ENCODE peak calls at places on chromosomes 4 and X, in nine cellular contexts. E, B, I, Q, M, L, C, G and Z are unnamed samples.

GRCh38 chr4:123386608-123387007 is 10.0 kb upstream of the SPRY1 start:
- DNase-seq in G (no peak), L (no peak), B (no peak), Q (no peak), E (no peak), M (no peak), C (no peak), I (no peak), Z (no peak)

GRCh38 chr4:109703664-109704351 is 563 bp upstream of the CASP6 start:
- DNase-seq in E (no peak), Q (no peak), B (no peak), C (no peak), I (no peak), M (no peak), L (no peak), G (no peak), Z (no peak)

GRCh38 chr4:84495448-84496221 is 3.5 kb downstream of the NKX6-1 start:
- DNase-seq in G (no peak), Q (peak; percentile 27), M (no peak), B (peak; percentile 50), C (no peak), I (no peak), L (no peak), E (no peak), Z (no peak)

GRCh38 chrX:50903387-50904027 is 7.0 kb upstream of the BMP15 start:
- DNase-seq in M (peak; percentile 18), G (no peak), Q (peak; percentile 18), I (no peak), L (no peak), B (no peak), E (peak; percentile 59), C (no peak), Z (no peak)

GRCh38 chrX:7083468-7084396 is 63.8 kb upstream of the STS start:
- DNase-seq in I (no peak), M (peak; percentile 19), L (no peak), B (no peak), G (no peak), C (peak; percentile 38), Q (no peak), E (peak; percentile 59), Z (no peak)

GRCh38 chr4:104447346-104447745 is 47.3 kb downstream of the CXXC4 start:
- DNase-seq in L (no peak), I (no peak), B (no peak), E (no peak), M (no peak), G (no peak), Q (no peak), C (no peak), Z (no peak)

GRCh38 chr4:10524196-10524833 is 67.1 kb upstream of the ZNF518B start:
- DNase-seq in Q (no peak), E (no peak), G (no peak), I (no peak), L (no peak), M (peak; percentile 36), B (no peak), C (no peak), Z (no peak)

GRCh38 chr4:90187148-90187884 is 60.1 kb downstream of the CCSER1 start:
- DNase-seq in Q (no peak), E (no peak), C (no peak), I (no peak), G (no peak), L (no peak), B (no peak), M (no peak), Z (no peak)

GRCh38 chr4:2364654-2365053 is 53.8 kb downstream of the ZFYVE28 start:
- DNase-seq in C (peak; percentile 31), E (no peak), L (peak; percentile 73), Q (peak; percentile 29), M (no peak), G (peak; percentile 34), I (no peak), B (no peak), Z (peak; percentile 84)

GRCh38 chr4:2363056-2363719 is 55.3 kb downstream of the ZFYVE28 start:
- DNase-seq in Q (peak; percentile 77), M (peak; percentile 92), B (no peak), C (no peak), I (no peak), G (peak; percentile 78), L (peak; percentile 36), E (no peak), Z (peak; percentile 55)

GRCh38 chr4:2365054-2365912 is 53.2 kb downstream of the ZFYVE28 start:
- DNase-seq in I (no peak), G (no peak), M (no peak), L (peak; percentile 63), E (no peak), C (no peak), B (no peak), Q (no peak), Z (peak; percentile 75)

GRCh38 chr4:2362286-2363055 is 56.0 kb downstream of the ZFYVE28 start:
- DNase-seq in I (no peak), C (no peak), B (no peak), G (no peak), Q (no peak), L (peak; percentile 52), E (no peak), M (no peak), Z (peak; percentile 49)

DNA sequence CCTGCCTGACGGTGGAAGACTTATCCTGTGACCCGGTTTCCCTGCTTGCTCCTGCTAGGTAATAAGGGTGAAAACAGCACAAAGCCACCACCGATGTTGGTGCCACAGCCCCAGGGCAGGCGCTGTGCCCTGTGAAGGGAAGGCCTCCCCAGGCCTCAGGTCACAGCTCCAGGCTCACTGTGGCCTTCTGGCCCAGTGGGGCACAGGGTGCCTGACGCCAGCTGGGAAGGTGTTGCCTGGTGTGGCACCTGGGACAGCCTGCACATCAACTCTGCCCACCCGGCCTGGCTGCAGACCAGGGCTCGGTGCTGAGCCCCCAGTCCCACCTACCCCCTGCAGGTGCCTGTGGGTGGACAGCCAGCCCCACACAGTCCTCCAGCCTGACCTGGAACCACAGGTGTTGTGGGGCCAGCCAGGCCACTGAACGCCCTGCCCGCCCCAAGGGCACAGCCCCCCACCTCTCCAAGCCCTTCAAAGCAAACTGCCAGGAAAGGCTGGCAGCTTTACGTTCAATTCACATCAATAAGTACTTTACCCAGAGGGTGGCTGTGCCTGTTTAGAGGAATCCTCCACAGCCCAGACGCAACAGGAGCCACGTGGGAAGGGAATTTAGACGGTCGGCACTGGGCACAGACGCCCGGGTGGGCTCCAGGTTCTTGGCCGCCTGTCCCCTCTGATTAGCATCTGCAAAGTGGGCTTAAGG is 54.3 kb downstream of the ZFYVE28 start:
- DNase-seq in L (peak; percentile 56), I (no peak), G (no peak), Q (no peak), E (no peak), M (no peak), C (no peak), B (no peak), Z (peak; percentile 68)
- H3K27ac ChIP-seq in L (peak overlapping the region; percentile 46), I (no peak overlapping the region), G (peak overlapping the region; percentile 43), Q (peak overlapping the region; percentile 67), E (no peak overlapping the region), M (peak overlapping the region; percentile 89), C (no peak overlapping the region), B (no peak overlapping the region), Z (peak overlapping the region; percentile 25)

DNA sequence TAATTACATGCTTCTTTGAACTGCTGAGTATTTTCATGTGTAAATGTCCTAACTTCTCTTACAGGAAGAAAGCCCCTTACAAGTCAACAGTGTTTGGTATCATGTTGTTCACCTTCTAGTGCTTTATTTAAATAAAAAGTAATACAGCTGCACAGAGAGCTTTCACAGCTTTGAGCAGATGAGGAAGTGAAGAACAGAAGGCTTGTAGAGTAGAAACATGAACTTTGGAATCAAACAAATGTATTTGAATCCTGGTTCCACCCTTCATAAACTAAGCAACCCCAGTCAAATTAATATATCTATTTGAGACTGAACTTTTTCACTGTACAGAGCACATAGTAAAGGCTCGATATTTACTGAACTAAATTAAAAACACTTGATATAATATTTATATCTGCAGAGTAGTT is 120.5 kb downstream of the CAMK2D start:
- DNase-seq in L (no peak), M (no peak), Q (no peak), E (no peak), G (no peak), I (no peak), B (no peak), C (no peak), Z (no peak)
- H3K27ac ChIP-seq in L (no peak overlapping the region), M (no peak overlapping the region), Q (peak overlapping the region; percentile 66), E (no peak overlapping the region), G (peak overlapping the region; percentile 88), I (peak overlapping the region; percentile 59), B (no peak overlapping the region), C (peak overlapping the region; percentile 84), Z (no peak overlapping the region)

GRCh38 chrX:46185923-46186810 is 359.1 kb downstream of the ZNF674 start:
- DNase-seq in M (no peak), B (no peak), E (no peak), C (no peak), G (no peak), Q (no peak), L (no peak), I (no peak), Z (no peak)

GRCh38 chrX:46184749-46185148 is 360.5 kb downstream of the ZNF674 start:
- DNase-seq in C (no peak), G (no peak), M (no peak), I (no peak), L (no peak), Q (no peak), E (no peak), B (no peak), Z (no peak)

GRCh38 chrX:46179748-46180147 is 365.5 kb downstream of the ZNF674 start:
- DNase-seq in L (no peak), G (no peak), C (no peak), B (no peak), Q (no peak), E (no peak), I (no peak), M (no peak), Z (no peak)

GRCh38 chrX:46178763-46179162 is 366.5 kb downstream of the ZNF674 start:
- DNase-seq in B (no peak), C (no peak), E (no peak), L (no peak), M (no peak), G (no peak), Q (no peak), I (no peak), Z (no peak)

DNA sequence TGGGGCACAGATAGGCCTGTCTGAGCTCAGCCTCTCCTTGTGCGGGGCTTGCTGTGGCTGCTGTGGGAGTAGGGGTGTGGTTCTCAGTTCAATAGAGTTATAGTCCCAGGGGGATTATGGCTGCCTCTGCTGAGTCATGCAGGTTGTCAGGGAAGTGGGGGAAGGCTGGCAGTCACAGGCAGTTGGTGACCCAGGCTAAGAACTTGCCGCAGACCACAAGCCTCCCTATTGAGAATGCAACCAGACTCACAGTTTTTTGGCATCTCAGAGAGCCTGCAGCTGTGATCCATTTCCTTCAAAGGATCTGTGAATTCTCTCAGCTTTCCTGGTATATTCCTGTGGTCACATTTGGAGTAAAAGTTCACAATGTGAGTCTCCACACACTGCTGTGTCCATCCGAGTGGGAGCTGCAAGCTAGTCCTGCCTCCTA is 364.9 kb downstream of the ZNF674 start:
- DNase-seq in I (no peak), E (peak; percentile 26), M (no peak), B (no peak), L (no peak), Q (no peak), G (no peak), C (no peak), Z (no peak)
- H3K27ac ChIP-seq in I (no peak overlapping the region), E (no peak overlapping the region), M (no peak overlapping the region), B (no peak overlapping the region), L (no peak overlapping the region), Q (no peak overlapping the region), G (no peak overlapping the region), C (no peak overlapping the region), Z (no peak overlapping the region)

DNA sequence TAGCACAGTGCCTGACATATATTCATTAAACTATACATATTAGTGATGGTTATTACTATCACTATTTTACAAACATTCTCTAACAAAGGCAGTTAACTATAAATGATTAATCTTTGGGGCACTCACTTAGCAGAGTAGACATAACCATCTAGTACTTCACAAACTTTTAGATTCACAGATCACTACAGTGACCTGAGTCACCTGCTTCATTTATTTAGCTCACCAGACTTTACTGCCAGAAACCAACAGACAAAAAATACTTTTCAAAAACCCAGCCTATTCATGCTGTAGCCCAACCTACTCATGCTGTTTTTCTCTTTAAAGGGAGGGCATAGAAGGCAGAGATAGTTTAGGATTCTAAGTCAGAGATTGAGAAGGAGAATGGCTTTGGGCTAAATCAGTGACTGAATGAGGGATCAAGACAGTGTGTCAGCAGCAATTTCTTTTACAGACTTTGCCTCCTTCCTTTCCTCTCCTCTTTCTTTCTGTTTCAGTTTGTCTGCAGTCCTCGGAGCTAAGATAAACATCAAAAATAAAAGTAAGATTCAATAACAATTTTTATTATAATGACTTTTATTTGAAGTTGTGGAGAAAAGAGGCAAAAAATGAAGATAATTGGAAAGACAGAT is 34.7 kb upstream of the PDE5A start:
- DNase-seq in E (no peak), L (no peak), B (no peak), G (no peak), Q (no peak), I (no peak), M (no peak), C (no peak), Z (no peak)
- H3K27ac ChIP-seq in E (no peak overlapping the region), L (peak overlapping the region; percentile 69), B (no peak overlapping the region), G (peak overlapping the region; percentile 57), Q (no peak overlapping the region), I (peak overlapping the region; percentile 88), M (peak overlapping the region; percentile 13), C (peak overlapping the region; percentile 56), Z (no peak overlapping the region)